ENCODE peak calls at places on chromosomes 4 and X, in five cellular contexts. C, B, P, H and T are unnamed samples.

GRCh38 chr4:83320548-83320947 is 14.1 kb downstream of the HPSE start:
- DNase-seq in C (no peak), B (peak; percentile 23), P (no peak), H (no peak), T (peak; percentile 89)

GRCh38 chr4:67885727-67886126 is 1.9 kb upstream of the TMPRSS11D start:
- DNase-seq in H (no peak), B (no peak), P (peak; percentile 97), C (no peak), T (no peak)

GRCh38 chr4:157115613-157116340 is 39.8 kb downstream of the GLRB start:
- DNase-seq in B (no peak), H (no peak), P (peak; percentile 84), C (no peak), T (no peak)

GRCh38 chrX:145843196-145843595 is 25.6 kb downstream of the SLITRK2 start:
- DNase-seq in H (no peak), C (no peak), B (no peak), P (no peak), T (no peak)

GRCh38 chr4:6693274-6694176 is at the start of gene S100P:
- DNase-seq in C (no peak), P (no peak), H (no peak), B (peak; percentile 48), T (no peak)

GRCh38 chrX:107483976-107484726 is 34.7 kb downstream of the FRMPD3 start:
- DNase-seq in P (peak; percentile 20), H (no peak), C (peak; percentile 67), B (peak; percentile 2), T (no peak)

GRCh38 chrX:49247916-49248811 is 12.9 kb downstream of the CCDC22 start:
- DNase-seq in H (no peak), B (no peak), C (no peak), P (no peak), T (no peak)

GRCh38 chr4:169270810-169271691 is at the start of gene SH3RF1:
- DNase-seq in P (peak; percentile 74), H (peak; percentile 85), B (peak; percentile 89), C (peak; percentile 90), T (peak; percentile 84)

GRCh38 chr4:142778908-142779307 is 67.2 kb downstream of the INPP4B start:
- DNase-seq in C (no peak), P (peak; percentile 16), H (no peak), B (no peak), T (no peak)

GRCh38 chr4:102345795-102346100 is 466 bp upstream of the SLC39A8 start:
- DNase-seq in C (no peak), B (no peak), P (no peak), H (peak; percentile 19), T (no peak)

GRCh38 chrX:21972721-21973120 is 32.2 kb downstream of the SMS start:
- DNase-seq in B (no peak), P (peak; percentile 89), C (peak; percentile 18), H (no peak), T (no peak)

GRCh38 chrX:31423575-31424284 is 351.9 kb upstream of the FTHL17 start:
- DNase-seq in C (no peak), B (peak; percentile 60), H (peak; percentile 13), P (peak; percentile 32), T (peak; percentile 17)

GRCh38 chrX:139290310-139290709 is 240.2 kb upstream of the F9 start:
- DNase-seq in B (no peak), H (no peak), C (no peak), P (peak; percentile 72), T (no peak)

GRCh38 chr4:124085561-124086180 is 626.9 kb downstream of the ANKRD50 start:
- DNase-seq in B (no peak), P (peak; percentile 94), C (no peak), H (no peak), T (no peak)

GRCh38 chr4:24594887-24595286 is 10.5 kb upstream of the DHX15 start:
- DNase-seq in C (no peak), H (no peak), P (peak; percentile 47), B (no peak), T (no peak)

GRCh38 chr4:159297088-159297487 is 194.2 kb downstream of the RAPGEF2 start:
- DNase-seq in B (no peak), H (no peak), C (no peak), P (no peak), T (no peak)

GRCh38 chrX:118373538-118373937 is 27.6 kb downstream of the WDR44 start:
- DNase-seq in P (no peak), B (no peak), C (no peak), H (no peak), T (no peak)

GRCh38 chr4:143482753-143483362 is 30.6 kb upstream of the SMARCA5 start:
- DNase-seq in C (no peak), H (peak; percentile 31), B (peak; percentile 44), P (peak; percentile 27), T (no peak)

GRCh38 chrX:38311743-38312142 is 15.6 kb downstream of the RPGR start:
- DNase-seq in H (no peak), B (no peak), C (no peak), P (no peak), T (no peak)

GRCh38 chr4:98262431-98262830 is 1.2 kb downstream of the RAP1GDS1 start:
- DNase-seq in C (no peak), P (no peak), H (no peak), B (peak; percentile 5), T (no peak)

GRCh38 chr4:183326853-183327252 is 4.6 kb upstream of the CLDN24 start:
- DNase-seq in B (no peak), H (no peak), C (no peak), P (no peak), T (no peak)

GRCh38 chr4:158811704-158812103 is 42.9 kb downstream of the FNIP2 start:
- DNase-seq in H (no peak), B (peak; percentile 57), C (no peak), P (no peak), T (peak; percentile 83)

GRCh38 chrX:117972681-117973080 is 143.9 kb downstream of the KLHL13 start:
- DNase-seq in C (no peak), B (no peak), P (no peak), H (no peak), T (no peak)

GRCh38 chr4:14771504-14772175 is 230.6 kb upstream of the CPEB2 start:
- DNase-seq in P (no peak), B (no peak), C (no peak), H (no peak), T (no peak)

GRCh38 chr4:119744580-119744979 is 116.0 kb upstream of the PDE5A start:
- DNase-seq in H (no peak), P (no peak), B (no peak), C (no peak), T (no peak)
- TF ChIP-seq CTCF in H (no peak), P (no peak), B (no peak), C (no peak), T (no peak)

DNA sequence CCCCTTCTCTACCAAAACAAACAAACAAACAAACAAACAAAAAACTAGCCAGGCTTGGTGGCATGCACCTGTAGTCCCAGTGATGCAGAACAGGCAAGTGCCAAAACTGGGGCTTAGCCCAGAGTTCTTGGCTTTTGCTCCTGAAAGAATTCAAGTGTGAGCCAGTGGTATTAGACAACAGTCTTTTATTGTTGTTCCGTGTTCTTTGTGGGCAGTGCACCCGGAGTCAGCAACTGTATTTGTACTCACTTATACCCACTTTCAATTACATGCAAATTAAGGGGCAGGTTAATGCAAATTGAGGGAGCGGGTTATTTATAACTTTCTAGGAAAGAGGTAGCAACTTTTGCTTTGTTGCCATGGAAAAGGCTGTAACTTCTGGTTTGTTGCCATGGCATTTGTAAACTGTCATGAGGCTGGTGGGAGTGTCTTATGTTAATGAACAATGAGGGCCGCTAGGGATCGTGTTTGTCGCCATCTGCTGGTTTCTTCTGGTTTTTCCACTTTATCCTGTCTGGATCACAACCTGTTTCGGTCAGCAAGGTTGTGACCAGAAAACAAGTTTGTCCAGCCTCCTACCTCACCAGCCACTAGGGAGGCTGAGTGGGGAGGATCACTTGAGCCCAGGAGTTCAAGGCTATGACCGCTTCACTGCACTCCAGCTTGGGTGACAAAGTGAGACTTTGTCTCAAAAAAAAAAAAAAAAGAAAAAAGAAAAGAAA is 88.8 kb upstream of the ESX1 start:
- DNase-seq in P (peak; percentile 77), H (peak; percentile 12), B (peak; percentile 83), C (peak; percentile 14), T (no peak)
- TF ChIP-seq CTCF in P (peak; percentile 41), H (peak; percentile 32), B (no peak), C (peak; percentile 41), T (no peak)

DNA sequence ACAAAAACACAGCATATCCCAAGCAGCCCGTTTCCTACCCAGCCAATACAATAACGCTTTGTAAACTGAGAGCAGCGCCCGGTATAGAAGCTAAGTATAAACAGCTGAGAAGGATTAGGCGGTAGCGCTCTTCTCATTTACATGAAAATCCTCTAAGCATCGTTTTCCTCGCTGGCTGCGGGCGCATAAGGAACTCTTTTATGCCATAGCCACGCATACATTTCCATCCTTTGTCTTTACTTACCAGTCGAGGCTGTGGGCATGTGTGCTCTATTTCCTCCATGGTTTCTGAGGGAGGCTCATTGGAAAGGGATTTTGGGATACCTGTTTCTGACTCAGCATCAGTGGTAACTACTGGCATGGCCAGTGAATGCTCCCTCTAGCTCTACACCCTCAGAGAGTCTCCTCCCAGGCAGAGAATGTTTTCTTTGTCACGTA is 383 bp downstream of the PCYT1B start:
- DNase-seq in P (no peak), B (no peak), C (no peak), H (no peak), T (no peak)
- TF ChIP-seq CTCF in P (no peak), B (no peak), C (no peak), H (no peak), T (no peak)

GRCh38 chr4:40506066-40506465 is 123.6 kb downstream of the RBM47 start:
- DNase-seq in H (no peak), P (no peak), C (no peak), B (no peak), T (no peak)

GRCh38 chr4:40511017-40511614 is 118.5 kb downstream of the RBM47 start:
- DNase-seq in C (no peak), P (no peak), H (no peak), B (peak; percentile 55), T (no peak)

GRCh38 chr4:40506492-40506891 is 123.2 kb downstream of the RBM47 start:
- DNase-seq in H (no peak), C (no peak), P (no peak), B (no peak), T (no peak)

GRCh38 chr4:40502936-40503335 is 126.7 kb downstream of the RBM47 start:
- DNase-seq in P (no peak), B (no peak), C (no peak), H (peak; percentile 44), T (no peak)

GRCh38 chr4:40507977-40508376 is 121.7 kb downstream of the RBM47 start:
- DNase-seq in P (no peak), H (no peak), C (no peak), B (peak; percentile 80), T (no peak)
- TF ChIP-seq CTCF in P (no peak), H (no peak), C (no peak), B (no peak), T (no peak)

GRCh38 chrX:12950851-12951589 is 23.9 kb upstream of the TMSB4X start:
- DNase-seq in P (no peak), B (peak; percentile 49), H (no peak), C (no peak), T (no peak)
- TF ChIP-seq CTCF in P (no peak), B (no peak), H (peak; percentile 60), C (no peak), T (no peak)